ENCODE peak calls at places on chromosomes 6 and 20, in seven cellular contexts. T is WTC11; J is AG10803; X is activated T-cell treated with anti-CD3 and anti-CD28 coated beads, Interleukin-2, amount 50 U/mL, for 72 hours; Q is A549; L is pons; K is GM23248. C is an unnamed sample.
A peak's percentile ranks its signal among the peaks of the same experiment; 100 is the strongest.

GRCh38 chr6:21033575-21034026 is 499.3 kb downstream of the CDKAL1 start:
- DNase-seq in T (no peak), J (peak; percentile 92), X (no peak), Q (peak; percentile 14), L (no peak), K (peak; percentile 94), C (no peak)

GRCh38 chr6:79233611-79234149 is 802 bp downstream of the HMGN3 start:
- DNase-seq in T (peak; percentile 84), J (peak; percentile 86), X (peak; percentile 76), Q (peak; percentile 88), L (peak; percentile 86), K (peak; percentile 94), C (peak; percentile 80)

GRCh38 chr6:143867236-143867635 is 3.0 kb downstream of the ZC2HC1B start:
- DNase-seq in T (no peak), J (peak; percentile 52), X (no peak), Q (no peak), L (no peak), K (no peak), C (no peak)

GRCh38 chr6:52596371-52597028 is 19.6 kb upstream of the TRAM2 start:
- DNase-seq in T (no peak), J (peak; percentile 82), X (no peak), Q (no peak), L (peak; percentile 80), K (peak; percentile 78), C (no peak)

GRCh38 chr20:44080646-44081267 is 106.2 kb downstream of the JPH2 start:
- DNase-seq in T (peak; percentile 74), J (peak; percentile 71), X (peak; percentile 78), Q (peak; percentile 77), L (peak; percentile 83), K (peak; percentile 83), C (peak; percentile 85)

GRCh38 chr6:157056275-157056674 is 267.0 kb downstream of the TMEM242 start:
- DNase-seq in T (no peak), J (no peak), X (peak; percentile 39), Q (no peak), L (no peak), K (no peak), C (peak; percentile 78)

GRCh38 chr6:136962661-136963060 is 40.6 kb downstream of the SLC35D3 start:
- DNase-seq in T (no peak), J (no peak), X (no peak), Q (no peak), L (peak; percentile 66), K (no peak), C (no peak)

GRCh38 chr6:80211295-80211694 is 104.8 kb downstream of the BCKDHB start:
- DNase-seq in T (no peak), J (no peak), X (no peak), Q (no peak), L (no peak), K (peak; percentile 27), C (no peak)

GRCh38 chr20:44454301-44454963 is 21.2 kb upstream of the TTPAL start:
- DNase-seq in T (no peak), J (no peak), X (no peak), Q (no peak), L (no peak), K (no peak), C (no peak)

GRCh38 chr20:478949-479429 is 16.7 kb upstream of the TBC1D20 start:
- DNase-seq in T (no peak), J (peak; percentile 64), X (peak; percentile 39), Q (peak; percentile 76), L (peak; percentile 73), K (peak; percentile 74), C (no peak)

C was measured in activated CD4-positive, alpha-beta memory T cell treated with anti-CD3 and anti-CD28 coated beads for 36 hours.